ENCODE peak calls at places on chromosome 12, in eight cellular contexts. S is neural progenitor cell, V is stomach, Y is fibroblast of villous mesenchyme, X is bronchial epithelial cell, F is adipocyte, W is thoracic aorta, I is Karpas-422. N is an unnamed sample.

GRCh38 chr12:74412607-74413230 is 124.9 kb upstream of the ATXN7L3B start:
- DNase-seq in S (no peak), V (no peak), Y (peak), X (peak), F (peak), W (no peak), I (peak), N (no peak)

GRCh38 chr12:9673404-9674225 is 4.1 kb downstream of the CLEC2D start:
- DNase-seq in S (no peak), V (no peak), Y (peak), X (peak), F (peak), W (no peak), I (no peak), N (peak)

GRCh38 chr12:127230843-127231260 is 1036.1 kb upstream of the TMEM132C start:
- DNase-seq in S (no peak), V (no peak), Y (peak), X (peak), F (peak), W (no peak), I (no peak), N (no peak)

GRCh38 chr12:132415456-132416120 is 74.4 kb upstream of the FBRSL1 start:
- DNase-seq in S (no peak), V (no peak), Y (no peak), X (no peak), F (no peak), W (no peak), I (no peak), N (no peak)

GRCh38 chr12:76206039-76206676 is 121.7 kb upstream of the NAP1L1 start:
- DNase-seq in S (no peak), V (no peak), Y (no peak), X (no peak), F (no peak), W (no peak), I (no peak), N (no peak)

GRCh38 chr12:45192041-45192695 is 23.7 kb upstream of the ANO6 start:
- DNase-seq in S (peak), V (no peak), Y (peak), X (peak), F (peak), W (no peak), I (no peak), N (no peak)

GRCh38 chr12:132292328-132293319 is 36.8 kb downstream of the GALNT9 start:
- DNase-seq in S (no peak), V (no peak), Y (no peak), X (no peak), F (no peak), W (no peak), I (no peak), N (no peak)

GRCh38 chr12:123965382-123965781 is 7.2 kb downstream of the CCDC92 start:
- DNase-seq in S (no peak), V (no peak), Y (no peak), X (no peak), F (no peak), W (no peak), I (no peak), N (no peak)

GRCh38 chr12:75271576-75271975 is 58.5 kb downstream of the CAPS2 start:
- DNase-seq in S (no peak), V (no peak), Y (no peak), X (no peak), F (no peak), W (no peak), I (no peak), N (no peak)

GRCh38 chr12:122087431-122088180 is 9.1 kb downstream of the MLXIP start:
- DNase-seq in S (no peak), V (no peak), Y (no peak), X (no peak), F (no peak), W (no peak), I (no peak), N (no peak)

GRCh38 chr12:95240556-95240955 is 22.9 kb downstream of the VEZT start:
- DNase-seq in S (no peak), V (no peak), Y (no peak), X (no peak), F (no peak), W (no peak), I (no peak), N (no peak)

GRCh38 chr12:89529738-89530137 is 3.9 kb upstream of the POC1B start:
- DNase-seq in S (peak), V (no peak), Y (peak), X (peak), F (peak), W (no peak), I (peak), N (peak)

GRCh38 chr12:54858562-54858961 is 4.2 kb downstream of the MUCL1 start:
- DNase-seq in S (no peak), V (no peak), Y (no peak), X (peak), F (no peak), W (no peak), I (no peak), N (no peak)

GRCh38 chr12:71166869-71167268 is 9.1 kb upstream of the TSPAN8 start:
- DNase-seq in S (no peak), V (no peak), Y (no peak), X (no peak), F (no peak), W (no peak), I (no peak), N (no peak)

GRCh38 chr12:127928178-127928577 is 338.8 kb upstream of the TMEM132C start:
- DNase-seq in S (no peak), V (no peak), Y (no peak), X (no peak), F (no peak), W (no peak), I (no peak), N (no peak)

GRCh38 chr12:87687362-87687761 is 341.8 kb downstream of the C12orf50 start:
- DNase-seq in S (no peak), V (no peak), Y (peak), X (no peak), F (peak), W (no peak), I (no peak), N (no peak)

GRCh38 chr12:93048646-93049045 is 119.6 kb upstream of the EEA1 start:
- DNase-seq in S (no peak), V (no peak), Y (no peak), X (no peak), F (no peak), W (no peak), I (no peak), N (no peak)

GRCh38 chr12:110798461-110798860 is 48.3 kb upstream of the CCDC63 start:
- DNase-seq in S (no peak), V (no peak), Y (peak), X (no peak), F (no peak), W (no peak), I (no peak), N (no peak)

GRCh38 chr12:128021561-128021960 is 245.4 kb upstream of the TMEM132C start:
- DNase-seq in S (no peak), V (no peak), Y (no peak), X (no peak), F (no peak), W (no peak), I (no peak), N (no peak)

GRCh38 chr12:85663631-85664030 is 172.6 kb downstream of the RASSF9 start:
- DNase-seq in S (no peak), V (no peak), Y (no peak), X (no peak), F (no peak), W (no peak), I (no peak), N (no peak)

GRCh38 chr12:132295101-132295526 is 34.3 kb downstream of the GALNT9 start:
- DNase-seq in S (no peak), V (no peak), Y (no peak), X (no peak), F (no peak), W (no peak), I (no peak), N (no peak)

GRCh38 chr12:121996050-121996944 is 25.4 kb upstream of the BCL7A start:
- DNase-seq in S (no peak), V (no peak), Y (no peak), X (peak), F (no peak), W (no peak), I (peak), N (no peak)

GRCh38 chr12:41510470-41510869 is 322.4 kb downstream of the PDZRN4 start:
- DNase-seq in S (no peak), V (no peak), Y (no peak), X (no peak), F (no peak), W (no peak), I (no peak), N (no peak)

GRCh38 chr12:24948816-24949722 is at the start of gene BCAT1:
- DNase-seq in S (peak), V (peak), Y (peak), X (no peak), F (peak), W (peak), I (peak), N (peak)

GRCh38 chr12:6200266-6201198 is at the start of gene CD9:
- DNase-seq in S (peak), V (peak), Y (peak), X (no peak), F (peak), W (no peak), I (no peak), N (peak)

GRCh38 chr12:50032516-50033316 is 7.4 kb upstream of the RACGAP1 start:
- DNase-seq in S (peak), V (peak), Y (no peak), X (no peak), F (no peak), W (no peak), I (no peak), N (peak)
- H3K4me3 ChIP-seq in S (peak), V (peak), Y (peak), X (peak), F (peak), W (peak), I (no peak), N (peak)

DNA sequence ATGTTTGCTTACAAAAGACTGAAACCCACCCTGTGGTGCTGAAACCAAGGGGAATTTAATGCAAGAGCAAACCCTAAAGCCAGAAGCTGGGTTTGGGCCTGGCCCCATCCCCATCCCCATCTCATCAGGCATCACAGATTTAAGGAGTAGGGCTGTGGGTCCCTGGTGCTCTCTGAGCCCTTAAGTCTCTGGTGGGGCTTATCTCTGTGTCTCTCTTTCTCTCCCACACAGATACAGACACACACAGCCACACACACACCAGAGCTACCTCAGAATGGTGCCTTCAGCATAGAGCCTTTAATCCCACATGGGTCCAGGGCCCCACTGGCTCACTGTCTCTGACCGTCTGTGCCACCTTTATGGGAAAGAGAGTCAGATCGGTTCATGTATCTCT is 237.0 kb downstream of the SLC41A2 start:
- DNase-seq in S (peak), V (no peak), Y (no peak), X (no peak), F (no peak), W (no peak), I (no peak), N (peak)
- H3K4me3 ChIP-seq in S (no peak), V (peak), Y (no peak), X (no peak), F (no peak), W (peak), I (no peak), N (no peak)

DNA sequence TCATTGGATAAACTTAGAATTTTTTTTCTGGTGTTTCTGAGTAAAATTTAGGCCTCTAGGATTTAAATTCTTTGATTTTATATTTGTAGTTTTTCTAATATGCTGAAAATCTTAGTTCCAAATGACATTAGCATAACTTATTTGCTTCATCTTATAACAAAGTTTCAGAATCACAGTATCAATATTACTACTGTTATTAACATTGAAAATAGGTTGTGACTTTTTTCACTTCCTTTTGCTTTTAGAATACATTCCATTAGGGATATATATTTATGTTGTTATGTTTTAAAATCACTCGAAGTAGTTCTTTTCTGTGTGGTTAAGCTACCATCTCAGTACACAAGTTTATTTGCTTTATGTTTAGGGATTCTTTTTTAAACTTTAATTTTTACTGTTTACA is 12.8 kb downstream of the RAB3IP start:
- DNase-seq in S (no peak), V (no peak), Y (no peak), X (no peak), F (no peak), W (no peak), I (no peak), N (no peak)
- H3K4me3 ChIP-seq in S (no peak), V (no peak), Y (no peak), X (no peak), F (no peak), W (no peak), I (no peak), N (no peak)

GRCh38 chr12:27952510-27952909 is 20.0 kb downstream of the PTHLH start:
- DNase-seq in S (peak), V (no peak), Y (no peak), X (peak), F (no peak), W (no peak), I (no peak), N (no peak)

GRCh38 chr12:27951898-27952297 is 20.6 kb downstream of the PTHLH start:
- DNase-seq in S (peak), V (no peak), Y (no peak), X (no peak), F (no peak), W (no peak), I (no peak), N (no peak)

GRCh38 chr12:27960822-27961221 is 11.7 kb downstream of the PTHLH start:
- DNase-seq in S (no peak), V (no peak), Y (no peak), X (no peak), F (no peak), W (no peak), I (no peak), N (no peak)

DNA sequence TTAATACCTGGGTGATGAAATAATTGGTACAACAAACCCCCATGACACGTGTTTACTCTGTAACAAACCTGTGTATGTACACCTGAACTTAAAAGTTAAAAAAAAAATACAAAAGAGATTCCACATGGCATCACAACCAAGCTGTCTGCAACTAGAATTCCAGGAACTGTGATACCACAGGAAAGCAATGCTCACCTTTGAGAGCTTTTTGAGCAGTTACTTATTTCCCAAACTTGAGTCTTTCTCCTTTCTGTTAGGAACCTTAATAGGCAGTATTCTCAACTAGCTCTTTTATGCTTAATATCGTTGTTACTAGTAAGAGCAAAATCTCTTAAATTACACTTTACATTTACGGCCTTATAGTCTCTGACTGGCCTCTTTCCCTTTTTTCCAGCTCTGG is 15.2 kb downstream of the PTHLH start:
- DNase-seq in S (no peak), V (no peak), Y (no peak), X (peak), F (no peak), W (no peak), I (no peak), N (no peak)
- H3K4me3 ChIP-seq in S (no peak), V (no peak), Y (no peak), X (no peak), F (no peak), W (no peak), I (no peak), N (no peak)

GRCh38 chr12:108502922-108503321 is 12.2 kb upstream of the FICD start:
- DNase-seq in S (no peak), V (no peak), Y (no peak), X (no peak), F (no peak), W (no peak), I (no peak), N (no peak)
- H3K4me3 ChIP-seq in S (no peak), V (no peak), Y (no peak), X (no peak), F (no peak), W (no peak), I (no peak), N (no peak)

DNA sequence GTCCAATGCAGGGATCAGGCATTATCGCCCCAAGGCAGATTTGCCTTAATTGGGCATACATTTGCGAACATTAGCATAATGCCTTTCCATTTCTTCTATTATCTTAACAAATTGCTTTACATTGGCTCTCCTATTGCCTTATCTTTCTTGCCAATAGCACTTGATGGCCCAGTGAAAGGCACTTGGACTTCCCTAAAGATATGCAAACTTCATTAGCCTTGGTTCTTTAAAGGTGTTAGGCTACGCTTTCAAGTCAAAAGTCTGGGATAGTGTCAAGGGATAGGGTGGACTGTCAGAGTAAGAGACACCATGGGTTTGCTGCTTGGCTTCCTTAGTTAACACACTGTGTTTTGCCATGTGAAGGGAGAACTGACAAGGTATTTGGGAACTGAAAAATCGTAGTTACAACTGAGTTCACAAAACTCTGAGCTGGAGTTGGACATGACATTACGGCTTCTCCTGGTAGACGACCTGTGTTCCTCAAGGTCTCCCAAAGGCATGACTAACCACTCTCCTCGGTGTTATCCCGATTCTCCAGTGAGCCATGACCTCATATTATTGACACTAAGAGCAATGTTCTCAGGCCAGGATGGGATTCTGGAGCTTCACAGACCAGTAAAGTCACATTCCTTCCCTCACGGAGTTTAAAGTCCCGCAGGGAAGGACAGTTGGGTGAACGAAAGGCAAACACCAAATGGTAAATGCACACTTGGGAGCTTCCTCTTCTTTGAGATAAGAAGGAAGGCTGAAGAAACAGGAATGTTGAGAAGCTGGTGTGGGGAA is 65.2 kb downstream of the TBC1D30 start:
- DNase-seq in S (no peak), V (no peak), Y (no peak), X (peak), F (no peak), W (no peak), I (no peak), N (no peak)
- H3K4me3 ChIP-seq in S (no peak), V (no peak), Y (no peak), X (no peak), F (no peak), W (no peak), I (no peak), N (no peak)

GRCh38 chr12:46221255-46222128 is 47.4 kb downstream of the SLC38A1 start:
- DNase-seq in S (no peak), V (no peak), Y (peak), X (peak), F (peak), W (no peak), I (no peak), N (no peak)

GRCh38 chr12:46219147-46219891 is 49.5 kb downstream of the SLC38A1 start:
- DNase-seq in S (no peak), V (no peak), Y (no peak), X (no peak), F (no peak), W (no peak), I (no peak), N (no peak)

GRCh38 chr12:46217686-46218508 is 50.9 kb downstream of the SLC38A1 start:
- DNase-seq in S (no peak), V (peak), Y (no peak), X (no peak), F (no peak), W (no peak), I (peak), N (no peak)

GRCh38 chr12:46219892-46220655 is 48.8 kb downstream of the SLC38A1 start:
- DNase-seq in S (no peak), V (no peak), Y (peak), X (peak), F (peak), W (no peak), I (no peak), N (no peak)

GRCh38 chr12:46218509-46219095 is 50.2 kb downstream of the SLC38A1 start:
- DNase-seq in S (no peak), V (no peak), Y (no peak), X (peak), F (no peak), W (no peak), I (no peak), N (no peak)
- H3K4me3 ChIP-seq in S (no peak), V (no peak), Y (no peak), X (no peak), F (no peak), W (no peak), I (peak), N (no peak)

GRCh38 chr12:47725091-47725772 is at the start of gene ENDOU:
- DNase-seq in S (no peak), V (no peak), Y (no peak), X (peak), F (no peak), W (no peak), I (no peak), N (no peak)
- H3K4me3 ChIP-seq in S (no peak), V (no peak), Y (no peak), X (no peak), F (no peak), W (no peak), I (peak), N (no peak)

N was measured in H7.